ENCODE peak calls at places on chromosomes 5 and 9, in nine cellular contexts. N is cardiac muscle cell; R is uterus; D is psoas muscle; P is tibial nerve; L is esophagus muscularis mucosa; I is CD8-positive, alpha-beta memory T cell; C is CD4-positive, alpha-beta memory T cell; F is heart left ventricle. J is an unnamed sample. For H3K4me1 and H3K36me3, the result is how much of the 10 kb centered on the place peaks cover.

GRCh38 chr5:149667084-149667826 is 62.9 kb upstream of the PPARGC1B start:
- DNase-seq in I (no peak), D (no peak), C (no peak), N (no peak), P (no peak), R (no peak), F (no peak), L (no peak), J (peak)

GRCh38 chr5:143629871-143630658 is 181.9 kb upstream of the HMHB1 start:
- DNase-seq in N (peak), I (no peak), R (no peak), L (no peak), P (no peak), F (no peak), D (no peak), C (no peak), J (no peak)

GRCh38 chr5:1412621-1413020 is 32.6 kb downstream of the SLC6A3 start:
- DNase-seq in F (peak), D (peak), C (no peak), I (no peak), R (no peak), L (no peak), P (no peak), N (no peak), J (no peak)

GRCh38 chr9:19050637-19051591 is 1.7 kb downstream of the RRAGA start:
- DNase-seq in P (no peak), R (no peak), F (no peak), C (no peak), N (no peak), L (no peak), D (no peak), I (no peak), J (no peak)

GRCh38 chr5:34866989-34867471 is 28.1 kb downstream of the TTC23L start:
- DNase-seq in I (no peak), R (no peak), D (no peak), L (no peak), N (no peak), F (no peak), C (no peak), P (no peak), J (no peak)

GRCh38 chr9:106468431-106468830 is 394.5 kb upstream of the ZNF462 start:
- DNase-seq in D (no peak), I (no peak), R (no peak), P (no peak), F (no peak), L (no peak), N (no peak), C (no peak), J (no peak)

GRCh38 chr5:17302138-17302537 is 84.7 kb downstream of the BASP1 start:
- DNase-seq in F (no peak), I (no peak), D (no peak), L (no peak), N (no peak), P (no peak), C (no peak), R (no peak), J (no peak)

GRCh38 chr5:150989695-150990094 is 30.7 kb upstream of the GPX3 start:
- DNase-seq in L (no peak), I (no peak), P (no peak), R (no peak), D (no peak), F (no peak), N (peak), C (no peak), J (peak)

GRCh38 chr5:134651531-134651930 is 2.9 kb downstream of the SEC24A start:
- DNase-seq in F (no peak), N (no peak), D (no peak), P (no peak), C (no peak), L (no peak), R (no peak), I (no peak), J (no peak)

GRCh38 chr9:132977626-132978450 is 656 bp upstream of the GFI1B start:
- DNase-seq in P (peak), N (peak), D (peak), L (no peak), R (peak), I (peak), F (peak), C (peak), J (peak)

GRCh38 chr9:13688990-13689600 is 409.6 kb upstream of the MPDZ start:
- DNase-seq in D (no peak), N (peak), C (no peak), R (no peak), L (no peak), F (peak), I (no peak), P (no peak), J (peak)

GRCh38 chr9:119736478-119737454 is 367.5 kb upstream of the BRINP1 start:
- DNase-seq in P (no peak), I (no peak), C (no peak), R (no peak), L (peak), N (no peak), F (no peak), D (no peak), J (no peak)

GRCh38 chr9:13651969-13652663 is 372.6 kb upstream of the MPDZ start:
- DNase-seq in D (no peak), L (no peak), I (no peak), P (no peak), F (peak), R (no peak), C (no peak), N (no peak), J (no peak)

GRCh38 chr5:96946381-96946780 is 10.5 kb downstream of the LNPEP start:
- DNase-seq in D (no peak), C (no peak), P (no peak), N (no peak), I (no peak), R (no peak), L (no peak), F (no peak), J (no peak)

GRCh38 chr5:112083623-112084022 is 326.6 kb upstream of the NREP start:
- DNase-seq in F (no peak), L (no peak), D (no peak), C (no peak), P (no peak), R (no peak), I (no peak), N (no peak), J (no peak)

GRCh38 chr5:6000867-6001266 is 377.5 kb downstream of the MED10 start:
- DNase-seq in P (no peak), R (no peak), L (no peak), C (no peak), I (no peak), D (no peak), F (no peak), N (no peak), J (no peak)

GRCh38 chr5:5995819-5996218 is 382.5 kb downstream of the MED10 start:
- DNase-seq in R (no peak), L (no peak), D (no peak), C (no peak), N (no peak), I (no peak), F (no peak), P (no peak), J (no peak)
- H3K27ac ChIP-seq in R (no peak), L (no peak), D (no peak), C (no peak), N (no peak), I (no peak), F (no peak), P (no peak), J (no peak)

GRCh38 chr5:6717687-6718086 is 4.5 kb downstream of the TENT4A start:
- DNase-seq in L (no peak), P (no peak), I (no peak), R (peak), D (no peak), N (no peak), F (no peak), C (no peak), J (no peak)
- H3K4me1 ChIP-seq in L (half or more), P (under half), I (half or more), R (under half), D (half or more), N (under half), F (half or more), C (half or more), J (under half)

GRCh38 chr5:71564884-71565283 is 22.3 kb upstream of the MCCC2 start:
- DNase-seq in I (no peak), C (no peak), N (no peak), D (no peak), L (no peak), P (no peak), R (no peak), F (no peak), J (no peak)

DNA sequence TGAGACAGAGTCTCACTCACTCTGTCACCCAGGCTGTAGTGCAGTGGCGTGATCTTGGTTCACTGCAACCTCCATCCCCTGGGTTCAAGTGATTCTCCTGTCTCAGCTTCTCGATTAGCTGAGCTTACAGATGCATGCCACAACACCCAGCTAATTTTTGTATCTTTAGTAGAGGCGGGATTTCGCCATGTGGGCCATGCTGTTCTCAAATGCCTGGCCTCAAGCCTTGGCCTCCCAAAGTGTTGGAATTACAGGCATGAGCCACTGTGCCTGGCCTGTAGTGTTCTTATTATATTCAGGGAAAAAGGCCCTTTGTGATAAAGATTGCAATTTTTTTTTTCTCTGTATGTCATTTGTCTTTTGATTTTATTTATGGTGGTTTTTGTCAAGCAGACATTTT is 24.0 kb upstream of the MCCC2 start:
- DNase-seq in C (no peak), F (no peak), P (no peak), D (no peak), L (no peak), I (no peak), N (no peak), R (no peak), J (no peak)
- H3K36me3 ChIP-seq in C (under half), F (half or more), P (under half), D (half or more), L (under half), I (under half), N (half or more), R (under half), J (half or more)

GRCh38 chr5:172936441-172936840 is 22.8 kb upstream of the RPL26L1 start:
- DNase-seq in C (no peak), N (no peak), P (no peak), R (no peak), L (no peak), F (peak), I (no peak), D (no peak), J (no peak)

GRCh38 chr5:172940242-172941066 is 18.8 kb upstream of the RPL26L1 start:
- DNase-seq in N (peak), I (no peak), L (no peak), C (no peak), P (no peak), D (no peak), F (peak), R (no peak), J (no peak)

GRCh38 chr5:172939561-172939960 is 19.7 kb upstream of the RPL26L1 start:
- DNase-seq in L (no peak), P (no peak), R (no peak), D (peak), N (peak), I (no peak), C (no peak), F (peak), J (no peak)

GRCh38 chr5:172941067-172941516 is 18.1 kb upstream of the RPL26L1 start:
- DNase-seq in R (no peak), P (no peak), I (no peak), L (no peak), F (no peak), D (no peak), C (no peak), N (peak), J (no peak)

GRCh38 chr5:172939045-172939444 is 20.2 kb upstream of the RPL26L1 start:
- DNase-seq in R (no peak), F (peak), N (peak), I (no peak), L (no peak), P (no peak), C (no peak), D (no peak), J (peak)
- H3K27ac ChIP-seq in R (no peak), F (no peak), N (no peak), I (no peak), L (no peak), P (no peak), C (no peak), D (no peak), J (no peak)

GRCh38 chr9:90538566-90538965 is 104.1 kb downstream of the DIRAS2 start:
- DNase-seq in R (no peak), N (no peak), P (no peak), C (no peak), D (no peak), L (no peak), F (no peak), I (no peak), J (no peak)
- H3K4me1 ChIP-seq in R (under half), N (under half), P (under half), C (under half), D (under half), L (under half), F (under half), I (under half), J (under half)

DNA sequence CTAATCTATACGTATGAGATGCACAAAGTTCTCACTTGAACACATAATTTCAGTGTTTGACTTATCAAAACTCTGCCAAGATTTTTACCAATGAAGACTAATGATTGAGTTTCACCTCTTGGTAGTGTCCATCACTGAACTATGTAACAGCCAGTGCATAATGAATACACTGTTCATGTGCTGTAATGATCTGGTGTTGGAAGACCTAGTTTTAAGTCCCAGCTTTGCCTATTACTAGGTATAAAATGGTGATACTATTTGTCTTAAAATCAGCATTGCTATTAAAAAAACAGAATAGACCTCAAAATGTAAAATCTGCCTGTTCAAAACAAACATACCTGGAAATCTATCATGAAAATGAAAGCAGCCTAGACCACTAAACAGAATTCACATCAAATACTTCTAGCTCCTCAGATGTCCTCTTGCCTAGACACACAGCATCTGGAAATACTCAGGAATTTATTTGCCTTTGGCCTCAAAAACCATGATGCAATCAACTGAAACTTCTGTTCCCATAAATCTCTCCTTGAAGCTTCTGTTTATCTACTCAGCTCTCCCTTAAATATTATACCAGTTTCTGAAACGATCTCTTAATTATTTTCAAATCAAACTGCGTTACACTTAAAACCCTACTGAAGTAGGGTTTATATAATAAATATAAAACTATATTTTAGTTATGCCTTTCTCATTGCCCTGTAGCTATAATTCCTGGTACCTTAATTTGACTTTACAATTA is 38.1 kb downstream of the MRPS27 start:
- DNase-seq in P (no peak), R (peak), C (no peak), L (no peak), D (no peak), I (no peak), F (no peak), N (no peak), J (peak)
- H3K36me3 ChIP-seq in P (under half), R (under half), C (under half), L (under half), D (under half), I (under half), F (under half), N (under half), J (under half)

J was measured in A673.